ENCODE peak calls at places on chromosomes 16 and 17, in six cellular contexts. D is mesenchymal stem cell; V is dorsolateral prefrontal cortex; X is hippocampal formation; G is CD4-positive, alpha-beta T cell; L is lower lobe of right lung. N is an unnamed sample.
A peak's percentile ranks its signal among the peaks of the same experiment; 100 is the strongest.

GRCh38 chr17:56892333-56892732 is 21.5 kb downstream of the TRIM25 start:
- DNase-seq in D (no peak), V (no peak), X (no peak), G (no peak), L (no peak), N (no peak)

GRCh38 chr16:27819881-27820610 is 243.5 kb downstream of the GSG1L start:
- DNase-seq in D (no peak), V (peak; percentile 44), X (no peak), G (no peak), L (no peak), N (no peak)

GRCh38 chr17:34850964-34851363 is 110.3 kb downstream of the CCT6B start:
- DNase-seq in D (no peak), V (no peak), X (no peak), G (no peak), L (no peak), N (no peak)

GRCh38 chr16:55031481-55031880 is 100.8 kb downstream of the IRX5 start:
- DNase-seq in D (no peak), V (no peak), X (no peak), G (no peak), L (no peak), N (no peak)

GRCh38 chr17:64240741-64241347 is 22.2 kb downstream of the TEX2 start:
- DNase-seq in D (peak; percentile 87), V (no peak), X (no peak), G (no peak), L (no peak), N (no peak)

GRCh38 chr16:72027669-72028378 is 19.3 kb downstream of the DHODH start:
- DNase-seq in D (no peak), V (no peak), X (no peak), G (no peak), L (no peak), N (no peak)

GRCh38 chr17:77465358-77466041 is 324.7 kb downstream of the SEC14L1 start:
- DNase-seq in D (peak; percentile 89), V (no peak), X (peak; percentile 40), G (peak; percentile 71), L (peak; percentile 84), N (no peak)

GRCh38 chr16:3748307-3748706 is 31.0 kb upstream of the TRAP1 start:
- DNase-seq in D (no peak), V (no peak), X (no peak), G (no peak), L (no peak), N (no peak)

GRCh38 chr16:11743308-11744074 is 834 bp upstream of the TXNDC11 start:
- DNase-seq in D (peak; percentile 89), V (no peak), X (no peak), G (no peak), L (peak; percentile 78), N (no peak)

GRCh38 chr16:1859650-1860049 is 12.3 kb downstream of the MEIOB start:
- DNase-seq in D (no peak), V (no peak), X (no peak), G (no peak), L (peak; percentile 50), N (no peak)

GRCh38 chr17:35726609-35727460 is 4.6 kb upstream of the RASL10B start:
- DNase-seq in D (peak; percentile 96), V (no peak), X (no peak), G (no peak), L (no peak), N (no peak)